ENCODE peak calls at places on chromosomes 13 and 19, in nine cellular contexts. One of them, this sample, is unnamed. For H3K27me3 and H3K4me1, the result is how much of the 10 kb centered on the place peaks cover.

GRCh38 chr19:3451451-3451866 is 28.9 kb downstream of the SMIM24 start:
- DNase-seq in lower lobe of right lung: no peak
- DNase-seq in heart right ventricle: no peak
- DNase-seq in IMR-90: no peak
- DNase-seq in CD8-positive, alpha-beta memory T cell: no peak
- DNase-seq in left ventricle myocardium inferior: no peak
- DNase-seq in breast epithelium: no peak
- DNase-seq in psoas muscle: no peak
- DNase-seq in pancreas: no peak
- DNase-seq in this sample: no peak

GRCh38 chr19:10797541-10798256 is 38.3 kb downstream of the TMED1 start:
- DNase-seq in pancreas: no peak
- DNase-seq in lower lobe of right lung: no peak
- DNase-seq in heart right ventricle: no peak
- DNase-seq in left ventricle myocardium inferior: no peak
- DNase-seq in psoas muscle: no peak
- DNase-seq in CD8-positive, alpha-beta memory T cell: peak
- DNase-seq in IMR-90: no peak
- DNase-seq in breast epithelium: no peak
- DNase-seq in this sample: no peak

GRCh38 chr13:93116809-93117208 is 109.8 kb upstream of the GPC6 start:
- DNase-seq in psoas muscle: no peak
- DNase-seq in CD8-positive, alpha-beta memory T cell: no peak
- DNase-seq in heart right ventricle: no peak
- DNase-seq in left ventricle myocardium inferior: no peak
- DNase-seq in lower lobe of right lung: no peak
- DNase-seq in breast epithelium: no peak
- DNase-seq in pancreas: no peak
- DNase-seq in IMR-90: no peak
- DNase-seq in this sample: no peak

GRCh38 chr19:48591021-48591420 is 15.5 kb upstream of the SPACA4 start:
- DNase-seq in heart right ventricle: no peak
- DNase-seq in left ventricle myocardium inferior: no peak
- DNase-seq in breast epithelium: no peak
- DNase-seq in IMR-90: no peak
- DNase-seq in psoas muscle: no peak
- DNase-seq in CD8-positive, alpha-beta memory T cell: no peak
- DNase-seq in lower lobe of right lung: no peak
- DNase-seq in pancreas: no peak
- DNase-seq in this sample: no peak

GRCh38 chr13:22877421-22877820 is 303.4 kb upstream of the SGCG start:
- DNase-seq in lower lobe of right lung: no peak
- DNase-seq in heart right ventricle: no peak
- DNase-seq in left ventricle myocardium inferior: no peak
- DNase-seq in CD8-positive, alpha-beta memory T cell: no peak
- DNase-seq in pancreas: no peak
- DNase-seq in IMR-90: no peak
- DNase-seq in psoas muscle: no peak
- DNase-seq in breast epithelium: no peak
- DNase-seq in this sample: no peak

GRCh38 chr13:111216166-111216960 is 101.3 kb downstream of the ARHGEF7 start:
- DNase-seq in breast epithelium: no peak
- DNase-seq in CD8-positive, alpha-beta memory T cell: peak
- DNase-seq in pancreas: no peak
- DNase-seq in psoas muscle: peak
- DNase-seq in IMR-90: peak
- DNase-seq in lower lobe of right lung: no peak
- DNase-seq in heart right ventricle: peak
- DNase-seq in left ventricle myocardium inferior: no peak
- DNase-seq in this sample: no peak

GRCh38 chr13:97659602-97660001 is 225.6 kb downstream of the RAP2A start:
- DNase-seq in CD8-positive, alpha-beta memory T cell: no peak
- DNase-seq in left ventricle myocardium inferior: no peak
- DNase-seq in psoas muscle: no peak
- DNase-seq in lower lobe of right lung: no peak
- DNase-seq in IMR-90: peak
- DNase-seq in pancreas: no peak
- DNase-seq in heart right ventricle: peak
- DNase-seq in breast epithelium: no peak
- DNase-seq in this sample: peak

GRCh38 chr19:50906217-50906616 is 5.0 kb downstream of the KLK4 start:
- DNase-seq in IMR-90: no peak
- DNase-seq in psoas muscle: no peak
- DNase-seq in breast epithelium: no peak
- DNase-seq in heart right ventricle: no peak
- DNase-seq in left ventricle myocardium inferior: no peak
- DNase-seq in pancreas: no peak
- DNase-seq in lower lobe of right lung: no peak
- DNase-seq in CD8-positive, alpha-beta memory T cell: no peak
- DNase-seq in this sample: peak

GRCh38 chr13:108667205-108667604 is 37.8 kb downstream of the MYO16 start:
- DNase-seq in pancreas: no peak
- DNase-seq in heart right ventricle: no peak
- DNase-seq in breast epithelium: no peak
- DNase-seq in lower lobe of right lung: no peak
- DNase-seq in psoas muscle: no peak
- DNase-seq in IMR-90: no peak
- DNase-seq in CD8-positive, alpha-beta memory T cell: no peak
- DNase-seq in left ventricle myocardium inferior: no peak
- DNase-seq in this sample: no peak

GRCh38 chr19:6692027-6692426 is 22.1 kb upstream of the TNFSF14 start:
- DNase-seq in CD8-positive, alpha-beta memory T cell: no peak
- DNase-seq in breast epithelium: no peak
- DNase-seq in heart right ventricle: no peak
- DNase-seq in psoas muscle: no peak
- DNase-seq in lower lobe of right lung: no peak
- DNase-seq in IMR-90: no peak
- DNase-seq in left ventricle myocardium inferior: no peak
- DNase-seq in pancreas: no peak
- DNase-seq in this sample: no peak

GRCh38 chr19:48455171-48455907 is at the start of gene KCNJ14:
- DNase-seq in psoas muscle: no peak
- DNase-seq in pancreas: no peak
- DNase-seq in heart right ventricle: no peak
- DNase-seq in breast epithelium: no peak
- DNase-seq in left ventricle myocardium inferior: no peak
- DNase-seq in lower lobe of right lung: peak
- DNase-seq in IMR-90: no peak
- DNase-seq in CD8-positive, alpha-beta memory T cell: no peak
- DNase-seq in this sample: no peak

GRCh38 chr13:46487748-46488147 is 65.2 kb upstream of the LRCH1 start:
- DNase-seq in lower lobe of right lung: no peak
- DNase-seq in left ventricle myocardium inferior: no peak
- DNase-seq in CD8-positive, alpha-beta memory T cell: no peak
- DNase-seq in pancreas: no peak
- DNase-seq in IMR-90: no peak
- DNase-seq in heart right ventricle: no peak
- DNase-seq in breast epithelium: no peak
- DNase-seq in psoas muscle: no peak
- DNase-seq in this sample: no peak

GRCh38 chr13:46492946-46493345 is 60.0 kb upstream of the LRCH1 start:
- DNase-seq in lower lobe of right lung: no peak
- DNase-seq in left ventricle myocardium inferior: no peak
- DNase-seq in breast epithelium: no peak
- DNase-seq in psoas muscle: no peak
- DNase-seq in CD8-positive, alpha-beta memory T cell: peak
- DNase-seq in heart right ventricle: peak
- DNase-seq in pancreas: no peak
- DNase-seq in IMR-90: peak
- DNase-seq in this sample: peak

GRCh38 chr13:46491641-46492040 is 61.3 kb upstream of the LRCH1 start:
- DNase-seq in lower lobe of right lung: no peak
- DNase-seq in left ventricle myocardium inferior: no peak
- DNase-seq in psoas muscle: no peak
- DNase-seq in IMR-90: no peak
- DNase-seq in breast epithelium: no peak
- DNase-seq in CD8-positive, alpha-beta memory T cell: no peak
- DNase-seq in pancreas: no peak
- DNase-seq in heart right ventricle: no peak
- DNase-seq in this sample: no peak

GRCh38 chr13:46489586-46490023 is 63.4 kb upstream of the LRCH1 start:
- DNase-seq in CD8-positive, alpha-beta memory T cell: no peak
- DNase-seq in IMR-90: peak
- DNase-seq in lower lobe of right lung: no peak
- DNase-seq in heart right ventricle: no peak
- DNase-seq in left ventricle myocardium inferior: no peak
- DNase-seq in breast epithelium: no peak
- DNase-seq in pancreas: no peak
- DNase-seq in psoas muscle: peak
- DNase-seq in this sample: peak

GRCh38 chr13:46490129-46490528 is 62.8 kb upstream of the LRCH1 start:
- DNase-seq in CD8-positive, alpha-beta memory T cell: no peak
- DNase-seq in lower lobe of right lung: no peak
- DNase-seq in heart right ventricle: no peak
- DNase-seq in left ventricle myocardium inferior: no peak
- DNase-seq in psoas muscle: no peak
- DNase-seq in pancreas: no peak
- DNase-seq in IMR-90: no peak
- DNase-seq in breast epithelium: no peak
- DNase-seq in this sample: no peak
- H3K27me3 ChIP-seq in CD8-positive, alpha-beta memory T cell: under half
- H3K27me3 ChIP-seq in lower lobe of right lung: under half
- H3K27me3 ChIP-seq in heart right ventricle: under half
- H3K27me3 ChIP-seq in left ventricle myocardium inferior: under half
- H3K27me3 ChIP-seq in psoas muscle: under half
- H3K27me3 ChIP-seq in pancreas: under half
- H3K27me3 ChIP-seq in IMR-90: under half
- H3K27me3 ChIP-seq in breast epithelium: under half
- H3K27me3 ChIP-seq in this sample: under half

DNA sequence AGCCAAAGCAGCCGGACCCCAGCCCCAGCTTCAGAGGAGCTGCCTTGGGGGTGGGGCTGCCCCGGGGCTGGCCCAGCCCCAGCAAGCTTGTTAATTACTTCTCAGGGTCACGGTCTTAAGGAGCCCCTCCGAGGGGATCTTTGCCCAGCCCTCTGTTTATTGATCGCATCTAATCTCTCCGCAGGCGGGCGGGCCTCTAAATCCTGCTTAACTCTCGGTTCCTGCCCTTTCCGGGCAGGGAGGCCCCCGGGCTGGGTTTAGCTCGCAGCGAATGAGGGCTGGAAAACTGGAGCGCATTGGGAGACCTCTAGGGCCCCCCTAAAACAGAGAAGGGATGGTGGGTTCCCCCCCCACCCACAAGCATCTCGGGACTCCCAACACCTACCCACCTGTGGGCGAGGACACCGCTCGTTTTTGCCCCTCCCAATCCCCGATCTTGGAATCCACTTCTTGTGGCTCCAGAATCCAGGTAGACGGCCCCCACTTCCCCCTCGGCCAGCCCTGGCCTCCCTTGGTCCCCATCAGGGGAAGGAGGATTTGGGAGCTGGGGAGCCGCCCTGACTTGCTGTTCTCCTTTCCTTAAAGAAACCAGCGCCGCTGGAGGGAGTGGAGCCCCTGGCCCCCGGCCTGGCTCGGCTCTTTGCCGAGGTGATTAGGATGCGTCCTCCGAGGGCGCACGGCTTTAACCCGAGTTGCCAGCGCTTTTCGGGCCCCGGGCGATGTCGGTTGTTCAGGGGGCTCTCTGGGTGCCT is 59.5 kb upstream of the ADGRL1 start:
- DNase-seq in lower lobe of right lung: no peak
- DNase-seq in psoas muscle: no peak
- DNase-seq in left ventricle myocardium inferior: no peak
- DNase-seq in pancreas: no peak
- DNase-seq in heart right ventricle: no peak
- DNase-seq in IMR-90: no peak
- DNase-seq in CD8-positive, alpha-beta memory T cell: no peak
- DNase-seq in breast epithelium: no peak
- DNase-seq in this sample: peak
- H3K4me3 ChIP-seq in lower lobe of right lung: no peak
- H3K4me3 ChIP-seq in psoas muscle: no peak
- H3K4me3 ChIP-seq in left ventricle myocardium inferior: no peak
- H3K4me3 ChIP-seq in pancreas: no peak
- H3K4me3 ChIP-seq in heart right ventricle: no peak
- H3K4me3 ChIP-seq in IMR-90: no peak
- H3K4me3 ChIP-seq in CD8-positive, alpha-beta memory T cell: no peak
- H3K4me3 ChIP-seq in breast epithelium: peak
- H3K4me3 ChIP-seq in this sample: no peak

GRCh38 chr19:4976412-4977298 is 7.7 kb downstream of the KDM4B start:
- DNase-seq in psoas muscle: peak
- DNase-seq in IMR-90: peak
- DNase-seq in CD8-positive, alpha-beta memory T cell: no peak
- DNase-seq in pancreas: peak
- DNase-seq in left ventricle myocardium inferior: peak
- DNase-seq in lower lobe of right lung: peak
- DNase-seq in breast epithelium: peak
- DNase-seq in heart right ventricle: peak
- DNase-seq in this sample: peak

GRCh38 chr19:4979211-4979807 is 10.4 kb downstream of the KDM4B start:
- DNase-seq in lower lobe of right lung: no peak
- DNase-seq in breast epithelium: no peak
- DNase-seq in IMR-90: no peak
- DNase-seq in heart right ventricle: no peak
- DNase-seq in left ventricle myocardium inferior: no peak
- DNase-seq in CD8-positive, alpha-beta memory T cell: no peak
- DNase-seq in pancreas: peak
- DNase-seq in psoas muscle: no peak
- DNase-seq in this sample: no peak

GRCh38 chr19:4980087-4980486 is 11.2 kb downstream of the KDM4B start:
- DNase-seq in breast epithelium: no peak
- DNase-seq in CD8-positive, alpha-beta memory T cell: no peak
- DNase-seq in IMR-90: no peak
- DNase-seq in left ventricle myocardium inferior: no peak
- DNase-seq in lower lobe of right lung: no peak
- DNase-seq in psoas muscle: no peak
- DNase-seq in heart right ventricle: no peak
- DNase-seq in pancreas: no peak
- DNase-seq in this sample: peak

GRCh38 chr19:4974855-4975469 is 6.0 kb downstream of the KDM4B start:
- DNase-seq in lower lobe of right lung: no peak
- DNase-seq in pancreas: no peak
- DNase-seq in breast epithelium: no peak
- DNase-seq in CD8-positive, alpha-beta memory T cell: no peak
- DNase-seq in left ventricle myocardium inferior: no peak
- DNase-seq in psoas muscle: no peak
- DNase-seq in heart right ventricle: no peak
- DNase-seq in IMR-90: no peak
- DNase-seq in this sample: no peak

GRCh38 chr19:4977299-4978174 is 8.6 kb downstream of the KDM4B start:
- DNase-seq in CD8-positive, alpha-beta memory T cell: no peak
- DNase-seq in left ventricle myocardium inferior: peak
- DNase-seq in psoas muscle: peak
- DNase-seq in pancreas: no peak
- DNase-seq in breast epithelium: no peak
- DNase-seq in heart right ventricle: no peak
- DNase-seq in lower lobe of right lung: no peak
- DNase-seq in IMR-90: peak
- DNase-seq in this sample: peak
- H3K4me1 ChIP-seq in CD8-positive, alpha-beta memory T cell: under half
- H3K4me1 ChIP-seq in left ventricle myocardium inferior: half or more
- H3K4me1 ChIP-seq in psoas muscle: half or more
- H3K4me1 ChIP-seq in pancreas: under half
- H3K4me1 ChIP-seq in breast epithelium: under half
- H3K4me1 ChIP-seq in heart right ventricle: under half
- H3K4me1 ChIP-seq in lower lobe of right lung: half or more
- H3K4me1 ChIP-seq in IMR-90: under half
- H3K4me1 ChIP-seq in this sample: half or more

DNA sequence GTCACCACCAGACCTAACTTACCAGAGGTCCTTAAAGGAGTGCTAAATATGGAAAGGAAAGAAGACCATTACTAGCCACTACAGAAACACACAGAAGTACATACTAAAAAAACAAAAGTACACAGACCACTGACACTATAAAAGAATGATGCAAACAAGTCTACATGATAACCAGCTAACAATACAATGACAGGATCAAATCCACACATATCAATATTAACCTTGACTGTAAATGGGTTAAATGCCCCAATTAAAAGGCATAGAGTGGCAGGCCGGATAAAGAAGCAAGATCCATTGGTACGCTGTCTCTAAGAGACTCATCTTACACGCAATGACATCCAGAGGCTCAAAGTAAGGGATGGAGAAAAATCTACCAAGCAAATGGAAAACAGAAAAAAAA is 47.2 kb downstream of the UBL3 start:
- DNase-seq in breast epithelium: no peak
- DNase-seq in psoas muscle: no peak
- DNase-seq in IMR-90: no peak
- DNase-seq in left ventricle myocardium inferior: no peak
- DNase-seq in pancreas: no peak
- DNase-seq in CD8-positive, alpha-beta memory T cell: no peak
- DNase-seq in lower lobe of right lung: no peak
- DNase-seq in heart right ventricle: no peak
- DNase-seq in this sample: no peak
- H3K27me3 ChIP-seq in breast epithelium: under half
- H3K27me3 ChIP-seq in psoas muscle: under half
- H3K27me3 ChIP-seq in IMR-90: under half
- H3K27me3 ChIP-seq in left ventricle myocardium inferior: under half
- H3K27me3 ChIP-seq in pancreas: under half
- H3K27me3 ChIP-seq in CD8-positive, alpha-beta memory T cell: under half
- H3K27me3 ChIP-seq in lower lobe of right lung: under half
- H3K27me3 ChIP-seq in heart right ventricle: under half
- H3K27me3 ChIP-seq in this sample: under half

This sample was measured in adipocyte.